ENCODE peak calls at places on chromosomes 13 and 19, in seven cellular contexts. W, R, N, T, A, K and C are unnamed samples.

GRCh38 chr19:3615524-3616135 is 9.0 kb upstream of the TBXA2R start:
- DNase-seq in K (no peak), R (no peak), T (no peak), N (no peak), A (no peak), W (no peak), C (no peak)

GRCh38 chr13:24625324-24625723 is 54.9 kb upstream of the ATP12A start:
- DNase-seq in N (no peak), K (no peak), A (no peak), R (no peak), T (no peak), W (no peak), C (no peak)

GRCh38 chr19:345320-345879 is 804 bp upstream of the MIER2 start:
- DNase-seq in T (no peak), R (no peak), N (no peak), W (no peak), A (no peak), K (no peak), C (no peak)

GRCh38 chr19:19661675-19662251 is 1.7 kb downstream of the ATP13A1 start:
- DNase-seq in A (no peak), T (no peak), W (no peak), K (no peak), N (no peak), R (no peak), C (no peak)

GRCh38 chr13:85223883-85224656 is 575.1 kb downstream of the SLITRK6 start:
- DNase-seq in A (no peak), W (no peak), R (no peak), T (no peak), K (no peak), N (no peak), C (no peak)

GRCh38 chr19:55454787-55455243 is 6.6 kb downstream of the ISOC2 start:
- DNase-seq in A (peak), R (no peak), T (no peak), W (no peak), K (peak), N (peak), C (no peak)

GRCh38 chr19:42563352-42564210 is 31.1 kb downstream of the CEACAM8 start:
- DNase-seq in W (peak), T (no peak), K (peak), N (peak), R (peak), A (peak), C (no peak)

GRCh38 chr19:55993492-55993891 is 6.9 kb downstream of the NLRP5 start:
- DNase-seq in W (no peak), T (no peak), A (no peak), K (no peak), N (no peak), R (no peak), C (no peak)

GRCh38 chr19:900302-901111 is 7.2 kb downstream of the RNU6-9 start:
- DNase-seq in N (peak), R (no peak), W (no peak), T (no peak), A (no peak), K (peak), C (no peak)

GRCh38 chr19:17227798-17228367 is 1.9 kb downstream of the OCEL1 start:
- DNase-seq in A (no peak), R (no peak), W (no peak), T (no peak), N (peak), K (no peak), C (no peak)

GRCh38 chr13:88857256-88857655 is 1186.1 kb downstream of the SLITRK5 start:
- DNase-seq in N (no peak), R (no peak), K (no peak), W (no peak), A (no peak), T (no peak), C (no peak)

GRCh38 chr13:30715837-30716236 is 19.5 kb upstream of the ALOX5AP start:
- DNase-seq in A (no peak), R (no peak), W (no peak), N (no peak), T (no peak), K (no peak), C (no peak)

GRCh38 chr13:51764184-51765141 is 39.5 kb downstream of the DHRS12 start:
- DNase-seq in A (peak), R (peak), W (peak), N (no peak), K (peak), T (peak), C (no peak)

GRCh38 chr19:6423499-6424189 is 967 bp downstream of the KHSRP start:
- DNase-seq in A (peak), N (peak), R (no peak), K (peak), W (peak), T (no peak), C (no peak)

GRCh38 chr19:53775524-53775923 is 48.6 kb downstream of the NLRP12 start:
- DNase-seq in T (no peak), K (no peak), A (no peak), W (no peak), R (no peak), N (no peak), C (no peak)

GRCh38 chr13:28699246-28699645 is 19.5 kb downstream of the SLC46A3 start:
- DNase-seq in R (no peak), A (no peak), W (no peak), N (no peak), T (no peak), K (no peak), C (no peak)

GRCh38 chr19:2974342-2974932 is 2.9 kb upstream of the TLE6 start:
- DNase-seq in T (no peak), A (no peak), K (no peak), R (no peak), N (no peak), W (peak), C (no peak)

GRCh38 chr13:39038569-39038898 is 278 bp downstream of the NHLRC3 start:
- DNase-seq in T (peak), A (no peak), W (no peak), R (no peak), K (no peak), N (no peak), C (no peak)

GRCh38 chr13:96696501-96696900 is 297.8 kb downstream of the OXGR1 start:
- DNase-seq in W (no peak), T (no peak), A (no peak), K (no peak), N (no peak), R (no peak), C (no peak)

GRCh38 chr13:19329365-19329764 is 147.7 kb upstream of the TUBA3C start:
- DNase-seq in W (no peak), R (no peak), N (no peak), T (no peak), A (no peak), K (no peak), C (no peak)

GRCh38 chr13:83867708-83868107 is 14.6 kb downstream of the SLITRK1 start:
- DNase-seq in T (no peak), W (no peak), R (no peak), A (no peak), K (no peak), N (peak), C (no peak)

GRCh38 chr19:55432355-55432959 is 10.6 kb downstream of the SHISA7 start:
- DNase-seq in N (no peak), K (no peak), T (no peak), A (peak), W (no peak), R (no peak), C (no peak)

GRCh38 chr13:19864339-19865309 is 1.2 kb upstream of the ZMYM5 start:
- DNase-seq in W (peak), A (peak), K (peak), T (peak), N (peak), R (peak), C (peak)

GRCh38 chr19:21593934-21594844 is 88.8 kb downstream of the ZNF429 start:
- DNase-seq in W (no peak), A (no peak), R (no peak), K (no peak), T (no peak), N (no peak), C (peak)

GRCh38 chr13:37075164-37075563 is 15.7 kb upstream of the SUPT20H start:
- DNase-seq in R (no peak), T (no peak), N (peak), W (no peak), K (no peak), A (no peak), C (no peak)

GRCh38 chr13:45522571-45522970 is 57.8 kb downstream of the COG3 start:
- DNase-seq in R (peak), W (no peak), N (no peak), T (no peak), A (peak), K (no peak), C (no peak)

GRCh38 chr13:106503730-106504129 is 31.7 kb downstream of the EFNB2 start:
- DNase-seq in A (no peak), W (no peak), T (no peak), N (no peak), K (no peak), R (no peak), C (no peak)

GRCh38 chr13:60369242-60369641 is 27.8 kb upstream of the TDRD3 start:
- DNase-seq in W (no peak), A (no peak), N (peak), R (no peak), T (no peak), K (peak), C (no peak)

GRCh38 chr13:112700291-112701060 is 10.6 kb downstream of the ATP11A start:
- DNase-seq in N (no peak), A (no peak), R (no peak), K (no peak), W (no peak), T (no peak), C (no peak)

GRCh38 chr19:13262450-13262849 is 112.2 kb downstream of the IER2 start:
- DNase-seq in K (peak), A (peak), W (peak), T (no peak), N (peak), R (peak), C (no peak)

GRCh38 chr19:49427855-49428546 is 2.8 kb downstream of the GFY start:
- DNase-seq in N (peak), R (no peak), W (no peak), T (no peak), A (no peak), K (peak), C (no peak)

GRCh38 chr19:28409859-28410258 is 803.1 kb downstream of the UQCRFS1 start:
- DNase-seq in R (no peak), N (no peak), K (no peak), T (no peak), A (no peak), W (no peak), C (no peak)

GRCh38 chr13:70729369-70729768 is 621.1 kb upstream of the KLHL1 start:
- DNase-seq in N (no peak), A (no peak), R (no peak), W (no peak), T (no peak), K (no peak), C (no peak)

GRCh38 chr19:54724142-54724541 is at the start of gene KIR3DL3:
- DNase-seq in K (no peak), T (no peak), A (no peak), W (no peak), R (no peak), N (no peak), C (no peak)

GRCh38 chr13:23469901-23470525 is 36.5 kb upstream of the SACS start:
- DNase-seq in A (peak), K (no peak), W (peak), N (peak), R (peak), T (no peak), C (no peak)

GRCh38 chr13:100454876-100455275 is 133.7 kb downstream of the GGACT start:
- DNase-seq in R (peak), W (peak), K (no peak), A (peak), T (no peak), N (no peak), C (no peak)

GRCh38 chr19:15422311-15423075 is 3.7 kb upstream of the AKAP8L start:
- DNase-seq in R (no peak), N (no peak), W (no peak), K (no peak), A (no peak), T (no peak), C (no peak)

DNA sequence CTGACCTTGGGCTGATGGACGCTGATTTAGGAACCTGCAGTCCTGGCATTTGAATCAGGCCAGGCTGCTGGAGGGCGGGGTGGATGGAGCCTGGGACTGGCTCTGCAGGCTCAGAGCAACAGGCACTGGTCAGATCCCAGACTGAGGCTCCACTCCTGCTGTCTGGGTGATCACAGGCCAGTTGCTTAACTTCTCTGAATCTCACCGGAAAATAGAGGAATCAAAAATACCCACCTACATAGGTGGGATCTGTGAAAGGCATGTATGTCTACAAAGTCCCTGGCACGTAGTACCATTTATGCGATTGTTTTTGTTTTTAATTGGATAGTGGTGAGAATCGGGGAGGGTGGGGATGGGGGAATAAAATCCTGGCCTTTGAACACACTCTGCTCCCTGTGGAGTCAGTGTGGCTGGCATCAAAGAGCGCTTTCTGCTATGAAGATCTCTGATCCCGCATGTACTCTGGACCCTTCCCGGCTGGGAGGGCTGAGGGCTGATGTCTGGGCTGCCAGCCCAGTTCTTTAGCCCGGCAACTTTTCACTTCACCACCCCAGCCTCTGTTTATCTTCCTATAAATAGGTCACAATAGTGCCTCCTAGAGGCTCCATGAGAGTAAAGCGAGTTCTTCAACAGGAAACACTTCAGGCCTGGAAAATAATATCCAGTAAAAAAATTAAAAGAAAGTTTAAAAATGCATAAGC is 292.3 kb downstream of the ZNF536 start:
- DNase-seq in K (no peak), W (peak), T (no peak), N (peak), R (no peak), A (no peak), C (no peak)
- TF ChIP-seq CTCF in K (peak), W (peak), T (no peak), N (peak), R (peak), A (peak), C (no peak)

GRCh38 chr19:10760268-10760944 is 42.5 kb downstream of the DNM2 start:
- DNase-seq in A (peak), R (no peak), T (no peak), N (no peak), K (no peak), W (no peak), C (no peak)

GRCh38 chr19:10758978-10759377 is 41.1 kb downstream of the DNM2 start:
- DNase-seq in W (no peak), T (no peak), R (no peak), A (no peak), K (no peak), N (no peak), C (no peak)

GRCh38 chr19:10756371-10756770 is 38.5 kb downstream of the DNM2 start:
- DNase-seq in T (no peak), W (no peak), R (no peak), N (no peak), K (no peak), A (no peak), C (no peak)

GRCh38 chr19:10753305-10753704 is 35.4 kb downstream of the DNM2 start:
- DNase-seq in A (no peak), W (no peak), K (no peak), T (no peak), N (no peak), R (no peak), C (no peak)

GRCh38 chr19:10756791-10757190 is 38.9 kb downstream of the DNM2 start:
- DNase-seq in T (no peak), W (no peak), K (no peak), A (no peak), R (no peak), N (no peak), C (no peak)
- TF ChIP-seq CTCF in T (no peak), W (no peak), K (no peak), A (no peak), R (no peak), N (no peak), C (no peak)

GRCh38 chr13:92187378-92187989 is 789.1 kb downstream of the GPC5 start:
- DNase-seq in A (peak), R (peak), W (peak), N (peak), K (peak), T (no peak), C (no peak)
- TF ChIP-seq CTCF in A (peak), R (peak), W (peak), N (peak), K (peak), T (peak), C (no peak)

GRCh38 chr19:18412610-18413239 is 6.5 kb upstream of the SSBP4 start:
- DNase-seq in R (no peak), T (no peak), K (no peak), N (peak), W (no peak), A (no peak), C (no peak)
- TF ChIP-seq CTCF in R (no peak), T (no peak), K (no peak), N (peak), W (peak), A (peak), C (no peak)

GRCh38 chr13:40233731-40234195 is 432.7 kb downstream of the FOXO1 start:
- DNase-seq in T (no peak), A (no peak), N (no peak), R (no peak), W (no peak), K (no peak), C (no peak)

GRCh38 chr13:40240293-40240692 is 426.1 kb downstream of the FOXO1 start:
- DNase-seq in W (no peak), R (no peak), A (no peak), N (no peak), K (no peak), T (no peak), C (no peak)

GRCh38 chr13:40238761-40239160 is 427.7 kb downstream of the FOXO1 start:
- DNase-seq in R (no peak), K (no peak), W (no peak), A (no peak), N (no peak), T (no peak), C (no peak)

GRCh38 chr13:40235160-40235796 is 431.2 kb downstream of the FOXO1 start:
- DNase-seq in A (no peak), K (no peak), T (no peak), N (no peak), W (no peak), R (peak), C (no peak)

DNA sequence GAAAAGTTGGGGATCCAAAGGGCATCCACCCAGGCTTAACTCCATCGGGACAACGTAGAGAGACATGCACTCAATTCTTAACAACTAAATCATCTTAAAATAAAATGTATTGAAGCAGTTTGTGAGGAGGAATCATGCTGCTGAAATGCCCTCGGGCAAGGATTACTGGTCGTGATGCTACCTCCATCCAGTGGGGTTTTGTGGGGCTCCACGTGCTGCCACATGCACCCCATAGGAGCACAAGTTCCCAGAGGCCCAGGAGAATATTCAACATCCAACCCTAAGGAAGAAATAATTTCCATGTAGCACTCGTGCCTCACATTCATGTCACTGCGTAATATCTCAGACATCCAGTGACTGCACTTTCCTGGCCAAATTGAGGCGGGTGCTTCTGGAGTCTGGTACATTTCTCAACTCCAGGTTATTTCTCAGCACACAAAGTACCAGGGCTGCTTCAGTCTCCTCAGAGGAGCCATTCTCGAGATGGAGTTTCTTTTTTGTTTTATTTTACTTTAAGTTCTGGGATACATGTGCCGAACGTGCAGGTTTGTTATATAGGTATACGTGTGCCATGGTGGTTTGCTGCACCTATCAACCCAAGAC is 429.8 kb downstream of the FOXO1 start:
- DNase-seq in N (no peak), K (no peak), R (no peak), A (no peak), T (no peak), W (no peak), C (no peak)
- TF ChIP-seq CTCF in N (no peak), K (no peak), R (no peak), A (no peak), T (no peak), W (no peak), C (no peak)

DNA sequence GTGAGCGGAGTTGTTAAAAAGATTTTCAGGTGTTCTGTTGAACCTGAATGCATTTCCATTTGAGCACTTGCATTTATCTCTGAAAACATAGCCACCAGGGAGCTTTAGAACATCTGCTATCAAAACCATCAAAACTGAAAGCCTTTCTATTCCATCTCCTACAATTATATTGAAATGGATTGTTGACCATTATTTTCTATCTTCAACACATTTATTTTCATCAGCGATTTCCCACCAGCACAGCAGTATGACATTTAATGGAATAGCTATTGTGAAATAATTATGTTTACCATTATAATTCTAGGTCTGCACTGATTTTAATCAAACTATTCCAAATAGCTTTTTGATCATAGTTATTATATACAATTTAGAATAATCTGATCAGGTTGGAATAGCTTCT is 269.0 kb downstream of the FGF14 start:
- DNase-seq in A (no peak), R (no peak), K (no peak), W (no peak), N (no peak), T (no peak), C (no peak)
- TF ChIP-seq CTCF in A (no peak), R (no peak), K (no peak), W (no peak), N (no peak), T (no peak), C (no peak)